ENCODE peak calls at places on chromosomes 1 and 21, in five cellular contexts. X, D, P, J and K are unnamed samples.

GRCh38 chr1:42765271-42765670 is 1.6 kb downstream of the P3H1 start:
- DNase-seq in X (no peak), D (no peak), P (no peak), J (no peak), K (no peak)

GRCh38 chr1:2080884-2081283 is 30.7 kb downstream of the PRKCZ start:
- DNase-seq in X (no peak), D (no peak), P (no peak), J (no peak), K (no peak)

GRCh38 chr1:86394416-86394815 is 1.7 kb downstream of the ODF2L start:
- DNase-seq in X (no peak), D (no peak), P (no peak), J (no peak), K (no peak)

GRCh38 chr1:11985851-11986250 is 5.6 kb downstream of the MFN2 start:
- DNase-seq in X (no peak), D (no peak), P (no peak), J (no peak), K (no peak)

GRCh38 chr1:72000809-72001208 is 281.5 kb downstream of the NEGR1 start:
- DNase-seq in X (no peak), D (no peak), P (no peak), J (no peak), K (no peak)

GRCh38 chr21:44437696-44438431 is 17.4 kb upstream of the LRRC3 start:
- DNase-seq in X (no peak), D (peak; percentile 44), P (no peak), J (no peak), K (no peak)

GRCh38 chr1:179586107-179586823 is 5.4 kb upstream of the TDRD5 start:
- DNase-seq in X (no peak), D (peak; percentile 77), P (peak; percentile 65), J (no peak), K (no peak)

GRCh38 chr1:203797948-203798347 is 2.5 kb downstream of the ZBED6 start:
- DNase-seq in X (no peak), D (no peak), P (no peak), J (no peak), K (no peak)

GRCh38 chr1:186055846-186056245 is 319.2 kb downstream of the TPR start:
- DNase-seq in X (no peak), D (no peak), P (no peak), J (no peak), K (no peak)

GRCh38 chr1:206101351-206101750 is 15.8 kb downstream of the AVPR1B start:
- DNase-seq in X (no peak), D (no peak), P (no peak), J (no peak), K (no peak)

GRCh38 chr1:155514582-155515187 is 47.9 kb downstream of the ASH1L start:
- DNase-seq in X (no peak), D (no peak), P (no peak), J (no peak), K (no peak)

GRCh38 chr1:42379794-42380616 is 587 bp upstream of the RIMKLA start:
- DNase-seq in X (no peak), D (no peak), P (no peak), J (no peak), K (peak; percentile 33)

GRCh38 chr1:21262282-21263051 is 27.8 kb downstream of the ECE1 start:
- DNase-seq in X (peak; percentile 52), D (peak; percentile 89), P (peak; percentile 44), J (peak; percentile 77), K (no peak)

GRCh38 chr1:228118040-228118439 is 8.9 kb upstream of the MRPL55 start:
- DNase-seq in X (no peak), D (no peak), P (no peak), J (no peak), K (no peak)

DNA sequence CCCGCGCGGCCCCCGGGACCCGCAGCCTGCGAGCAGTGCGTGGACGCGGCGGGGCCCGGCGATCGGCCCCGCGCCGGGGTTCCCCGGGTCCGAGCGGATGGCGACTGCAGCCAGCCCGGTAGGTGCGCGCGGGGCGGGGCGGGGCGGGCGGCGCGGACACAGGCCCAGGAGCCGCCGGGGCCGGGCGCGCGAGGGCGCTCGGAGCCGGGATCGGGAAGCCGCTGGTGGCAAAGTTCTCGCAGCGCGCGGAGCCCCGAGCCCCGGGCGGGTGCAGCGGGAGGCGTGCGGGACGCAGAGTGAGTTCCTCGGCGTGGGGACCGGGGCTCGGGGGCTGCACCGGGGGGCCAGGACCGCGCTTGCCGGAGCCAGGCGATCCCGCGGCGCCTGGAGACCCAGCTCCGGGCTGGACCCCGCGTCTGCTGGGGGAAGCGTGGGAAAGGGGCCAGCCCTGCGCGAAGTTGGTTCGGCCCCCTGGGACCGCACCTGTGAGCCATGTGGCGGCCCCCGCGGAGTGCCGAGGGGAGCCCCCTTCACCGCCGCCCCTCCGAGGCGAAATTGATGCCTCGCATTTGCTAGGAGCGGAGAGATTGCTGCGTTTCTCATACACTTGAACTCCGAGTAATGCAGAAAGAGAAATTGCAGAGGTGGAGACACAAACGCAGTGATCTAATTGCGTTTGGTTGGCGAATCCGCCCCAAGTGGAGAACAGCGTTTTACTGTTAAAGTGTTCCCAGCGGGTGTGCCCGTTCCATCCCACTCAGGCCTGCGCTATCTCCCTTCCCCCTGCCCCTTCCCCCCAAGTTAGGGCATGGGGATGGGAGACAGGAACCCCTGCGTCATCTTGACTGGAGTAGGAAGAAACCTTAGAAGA is 228.9 kb upstream of the TMEM51 start:
- DNase-seq in X (no peak), D (peak; percentile 65), P (peak; percentile 23), J (no peak), K (peak; percentile 17)
- TF ChIP-seq CTCF in X (no peak), D (no peak), P (no peak), J (peak; percentile 26), K (no peak)

GRCh38 chr1:160161965-160162705 is 10.7 kb downstream of the ATP1A4 start:
- DNase-seq in X (no peak), D (no peak), P (peak; percentile 29), J (no peak), K (peak; percentile 14)
- TF ChIP-seq CTCF in X (peak; percentile 80), D (peak; percentile 53), P (peak; percentile 51), J (peak; percentile 44), K (no peak)

GRCh38 chr1:26862781-26863676 is at the start of gene SFN:
- DNase-seq in X (no peak), D (no peak), P (no peak), J (no peak), K (peak; percentile 77)
- TF ChIP-seq CTCF in X (peak; percentile 16), D (peak; percentile 7), P (peak; percentile 60), J (no peak), K (peak; percentile 64)

DNA sequence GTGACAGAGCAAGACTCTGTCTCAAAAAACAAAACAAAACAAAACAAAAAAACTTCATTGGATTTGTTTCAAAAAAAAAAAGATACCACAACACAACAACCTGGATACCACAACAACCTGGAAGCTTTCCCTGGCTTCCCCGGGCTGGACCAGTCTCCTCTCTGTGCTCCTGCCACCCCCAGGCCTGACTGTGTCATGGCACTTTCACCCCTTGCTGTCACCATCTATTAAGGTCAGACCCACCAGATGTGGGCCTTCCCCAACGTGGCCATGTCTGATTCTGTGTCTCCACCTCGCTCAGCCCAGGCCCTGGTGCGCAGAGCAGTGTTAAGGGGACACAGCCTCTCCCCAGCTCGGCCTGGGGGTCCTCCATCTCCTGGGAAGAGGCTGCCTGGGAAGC is 28.3 kb upstream of the ACOT11 start:
- DNase-seq in X (no peak), D (no peak), P (no peak), J (no peak), K (no peak)
- TF ChIP-seq CTCF in X (no peak), D (no peak), P (peak; percentile 35), J (no peak), K (peak; percentile 18)

GRCh38 chr1:30845891-30846290 is 62.7 kb downstream of the SDC3 start:
- DNase-seq in X (no peak), D (no peak), P (no peak), J (no peak), K (no peak)
- TF ChIP-seq CTCF in X (no peak), D (no peak), P (peak; percentile 42), J (no peak), K (no peak)

DNA sequence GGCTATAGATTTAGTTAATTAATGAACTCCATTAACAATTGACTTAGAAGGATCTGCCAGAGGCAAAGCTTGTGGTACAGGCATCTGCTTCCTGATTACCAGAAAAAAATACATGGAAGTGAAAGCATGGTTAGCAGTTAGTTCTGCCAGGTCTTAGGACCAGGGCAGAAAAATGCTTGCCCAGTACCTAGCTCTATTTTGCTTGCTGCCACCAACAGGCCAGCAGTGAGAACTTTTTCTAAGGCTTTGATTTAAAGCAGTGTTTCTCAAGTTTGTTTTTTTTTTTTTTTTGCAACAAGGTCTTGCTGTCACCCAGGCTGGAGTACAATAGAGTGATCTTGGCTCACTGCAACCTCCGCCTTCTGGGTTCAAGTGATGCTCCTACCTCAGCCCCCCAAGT is 16.4 kb upstream of the MTF1 start:
- DNase-seq in X (no peak), D (no peak), P (no peak), J (no peak), K (no peak)
- TF ChIP-seq CTCF in X (peak; percentile 13), D (no peak), P (peak; percentile 24), J (no peak), K (no peak)

GRCh38 chr1:229119876-229120275 is 151.0 kb upstream of the RAB4A start:
- DNase-seq in X (no peak), D (no peak), P (no peak), J (no peak), K (no peak)
- TF ChIP-seq CTCF in X (no peak), D (no peak), P (no peak), J (no peak), K (no peak)